ENCODE peak calls at places on chromosomes 1 and 21, in nine cellular contexts. One of them, this sample, is unnamed.

GRCh38 chr1:98197356-98197755 is 276.5 kb upstream of the DPYD start:
- DNase-seq in activated CD4-positive, alpha-beta memory T cell treated with anti-CD3 and anti-CD28 coated beads for 36 hours: no peak
- DNase-seq in WTC11: no peak
- DNase-seq in fibroblast of lung: peak
- DNase-seq in HS-27A: no peak
- DNase-seq in upper lobe of right lung: no peak
- DNase-seq in non-pigmented ciliary epithelial cell: no peak
- DNase-seq in ovary: no peak
- DNase-seq in mammary epithelial cell: no peak
- DNase-seq in this sample: no peak

GRCh38 chr1:79052829-79053449 is 46.4 kb upstream of the ADGRL4 start:
- DNase-seq in activated CD4-positive, alpha-beta memory T cell treated with anti-CD3 and anti-CD28 coated beads for 36 hours: no peak
- DNase-seq in WTC11: no peak
- DNase-seq in fibroblast of lung: no peak
- DNase-seq in HS-27A: no peak
- DNase-seq in upper lobe of right lung: no peak
- DNase-seq in non-pigmented ciliary epithelial cell: no peak
- DNase-seq in ovary: no peak
- DNase-seq in mammary epithelial cell: no peak
- DNase-seq in this sample: no peak

GRCh38 chr1:176206006-176206960 is 803 bp downstream of the COP1 start:
- DNase-seq in activated CD4-positive, alpha-beta memory T cell treated with anti-CD3 and anti-CD28 coated beads for 36 hours: peak
- DNase-seq in WTC11: peak
- DNase-seq in fibroblast of lung: peak
- DNase-seq in HS-27A: peak
- DNase-seq in upper lobe of right lung: peak
- DNase-seq in non-pigmented ciliary epithelial cell: no peak
- DNase-seq in ovary: no peak
- DNase-seq in mammary epithelial cell: peak
- DNase-seq in this sample: peak

GRCh38 chr1:12594966-12595838 is 22.8 kb downstream of the DHRS3 start:
- DNase-seq in activated CD4-positive, alpha-beta memory T cell treated with anti-CD3 and anti-CD28 coated beads for 36 hours: peak
- DNase-seq in WTC11: peak
- DNase-seq in fibroblast of lung: peak
- DNase-seq in HS-27A: no peak
- DNase-seq in upper lobe of right lung: peak
- DNase-seq in non-pigmented ciliary epithelial cell: no peak
- DNase-seq in ovary: peak
- DNase-seq in mammary epithelial cell: peak
- DNase-seq in this sample: no peak

GRCh38 chr1:21898326-21899155 is 38.6 kb downstream of the HSPG2 start:
- DNase-seq in activated CD4-positive, alpha-beta memory T cell treated with anti-CD3 and anti-CD28 coated beads for 36 hours: no peak
- DNase-seq in WTC11: no peak
- DNase-seq in fibroblast of lung: peak
- DNase-seq in HS-27A: no peak
- DNase-seq in upper lobe of right lung: no peak
- DNase-seq in non-pigmented ciliary epithelial cell: no peak
- DNase-seq in ovary: no peak
- DNase-seq in mammary epithelial cell: no peak
- DNase-seq in this sample: no peak

GRCh38 chr1:56688522-56689026 is 43.5 kb downstream of the PRKAA2 start:
- DNase-seq in activated CD4-positive, alpha-beta memory T cell treated with anti-CD3 and anti-CD28 coated beads for 36 hours: no peak
- DNase-seq in WTC11: no peak
- DNase-seq in fibroblast of lung: peak
- DNase-seq in HS-27A: no peak
- DNase-seq in upper lobe of right lung: no peak
- DNase-seq in non-pigmented ciliary epithelial cell: peak
- DNase-seq in ovary: no peak
- DNase-seq in mammary epithelial cell: peak
- DNase-seq in this sample: no peak

GRCh38 chr1:237181731-237182317 is 139.8 kb downstream of the RYR2 start:
- DNase-seq in activated CD4-positive, alpha-beta memory T cell treated with anti-CD3 and anti-CD28 coated beads for 36 hours: no peak
- DNase-seq in WTC11: no peak
- DNase-seq in fibroblast of lung: peak
- DNase-seq in HS-27A: no peak
- DNase-seq in upper lobe of right lung: no peak
- DNase-seq in non-pigmented ciliary epithelial cell: no peak
- DNase-seq in ovary: no peak
- DNase-seq in mammary epithelial cell: no peak
- DNase-seq in this sample: peak

GRCh38 chr1:2198571-2198970 is 4.0 kb upstream of the FAAP20 start:
- DNase-seq in activated CD4-positive, alpha-beta memory T cell treated with anti-CD3 and anti-CD28 coated beads for 36 hours: no peak
- DNase-seq in WTC11: no peak
- DNase-seq in fibroblast of lung: no peak
- DNase-seq in HS-27A: no peak
- DNase-seq in upper lobe of right lung: no peak
- DNase-seq in non-pigmented ciliary epithelial cell: no peak
- DNase-seq in ovary: peak
- DNase-seq in mammary epithelial cell: peak
- DNase-seq in this sample: no peak

GRCh38 chr1:177913762-177914540 is 55.9 kb downstream of the SEC16B start:
- DNase-seq in activated CD4-positive, alpha-beta memory T cell treated with anti-CD3 and anti-CD28 coated beads for 36 hours: no peak
- DNase-seq in WTC11: peak
- DNase-seq in fibroblast of lung: peak
- DNase-seq in HS-27A: no peak
- DNase-seq in upper lobe of right lung: no peak
- DNase-seq in non-pigmented ciliary epithelial cell: no peak
- DNase-seq in ovary: no peak
- DNase-seq in mammary epithelial cell: peak
- DNase-seq in this sample: no peak

GRCh38 chr1:2238361-2239055 is 10.4 kb downstream of the SKI start:
- DNase-seq in activated CD4-positive, alpha-beta memory T cell treated with anti-CD3 and anti-CD28 coated beads for 36 hours: no peak
- DNase-seq in WTC11: no peak
- DNase-seq in fibroblast of lung: no peak
- DNase-seq in HS-27A: no peak
- DNase-seq in upper lobe of right lung: no peak
- DNase-seq in non-pigmented ciliary epithelial cell: no peak
- DNase-seq in ovary: no peak
- DNase-seq in mammary epithelial cell: no peak
- DNase-seq in this sample: peak

GRCh38 chr1:1212780-1213152 is 1.2 kb downstream of the TNFRSF4 start:
- DNase-seq in activated CD4-positive, alpha-beta memory T cell treated with anti-CD3 and anti-CD28 coated beads for 36 hours: peak
- DNase-seq in WTC11: no peak
- DNase-seq in fibroblast of lung: no peak
- DNase-seq in HS-27A: no peak
- DNase-seq in upper lobe of right lung: peak
- DNase-seq in non-pigmented ciliary epithelial cell: no peak
- DNase-seq in ovary: peak
- DNase-seq in mammary epithelial cell: no peak
- DNase-seq in this sample: no peak

GRCh38 chr21:38787461-38788274 is 18.1 kb upstream of the ETS2 start:
- DNase-seq in activated CD4-positive, alpha-beta memory T cell treated with anti-CD3 and anti-CD28 coated beads for 36 hours: peak
- DNase-seq in WTC11: no peak
- DNase-seq in fibroblast of lung: peak
- DNase-seq in HS-27A: no peak
- DNase-seq in upper lobe of right lung: no peak
- DNase-seq in non-pigmented ciliary epithelial cell: no peak
- DNase-seq in ovary: no peak
- DNase-seq in mammary epithelial cell: peak
- DNase-seq in this sample: no peak

GRCh38 chr1:213399695-213400094 is 348.7 kb downstream of the RPS6KC1 start:
- DNase-seq in activated CD4-positive, alpha-beta memory T cell treated with anti-CD3 and anti-CD28 coated beads for 36 hours: no peak
- DNase-seq in WTC11: no peak
- DNase-seq in fibroblast of lung: no peak
- DNase-seq in HS-27A: no peak
- DNase-seq in upper lobe of right lung: no peak
- DNase-seq in non-pigmented ciliary epithelial cell: no peak
- DNase-seq in ovary: no peak
- DNase-seq in mammary epithelial cell: peak
- DNase-seq in this sample: peak

GRCh38 chr1:202076050-202076511 is 46.6 kb upstream of the GPR37L1 start:
- DNase-seq in activated CD4-positive, alpha-beta memory T cell treated with anti-CD3 and anti-CD28 coated beads for 36 hours: no peak
- DNase-seq in WTC11: no peak
- DNase-seq in fibroblast of lung: peak
- DNase-seq in HS-27A: no peak
- DNase-seq in upper lobe of right lung: no peak
- DNase-seq in non-pigmented ciliary epithelial cell: no peak
- DNase-seq in ovary: no peak
- DNase-seq in mammary epithelial cell: no peak
- DNase-seq in this sample: no peak

GRCh38 chr1:170967042-170967910 is 31.9 kb downstream of the MROH9 start:
- DNase-seq in activated CD4-positive, alpha-beta memory T cell treated with anti-CD3 and anti-CD28 coated beads for 36 hours: no peak
- DNase-seq in WTC11: no peak
- DNase-seq in fibroblast of lung: peak
- DNase-seq in HS-27A: no peak
- DNase-seq in upper lobe of right lung: no peak
- DNase-seq in non-pigmented ciliary epithelial cell: peak
- DNase-seq in ovary: no peak
- DNase-seq in mammary epithelial cell: peak
- DNase-seq in this sample: peak

This sample was measured in G401.